ENCODE peak calls at places on chromosomes 11 and 22, in four cellular contexts. One of them, this sample, is unnamed.

GRCh38 chr11:2101171-2101675 is 38.0 kb downstream of the IGF2 start:
- DNase-seq in head of caudate nucleus: no peak
- DNase-seq in AG09309: no peak
- DNase-seq in HFF-Myc: no peak
- DNase-seq in this sample: no peak

GRCh38 chr11:80515097-80515496 is 1074.3 kb upstream of the TENM4 start:
- DNase-seq in HFF-Myc: no peak
- DNase-seq in head of caudate nucleus: no peak
- DNase-seq in AG09309: no peak
- DNase-seq in this sample: no peak

GRCh38 chr11:63573881-63574855 is 11.0 kb upstream of the PLAAT2 start:
- DNase-seq in HFF-Myc: no peak
- DNase-seq in head of caudate nucleus: no peak
- DNase-seq in AG09309: peak
- DNase-seq in this sample: peak

GRCh38 chr11:61928606-61929005 is 11.2 kb upstream of the RAB3IL1 start:
- DNase-seq in AG09309: no peak
- DNase-seq in head of caudate nucleus: no peak
- DNase-seq in HFF-Myc: no peak
- DNase-seq in this sample: no peak

GRCh38 chr11:100687032-100687629 is at the start of gene ARHGAP42:
- DNase-seq in head of caudate nucleus: peak
- DNase-seq in AG09309: no peak
- DNase-seq in HFF-Myc: no peak
- DNase-seq in this sample: peak

GRCh38 chr11:131815631-131816030 is 445.2 kb downstream of the NTM start:
- DNase-seq in head of caudate nucleus: no peak
- DNase-seq in AG09309: no peak
- DNase-seq in HFF-Myc: no peak
- DNase-seq in this sample: no peak

GRCh38 chr11:20609727-20610707 is 10.6 kb downstream of the SLC6A5 start:
- DNase-seq in HFF-Myc: peak
- DNase-seq in head of caudate nucleus: peak
- DNase-seq in AG09309: peak
- DNase-seq in this sample: peak

GRCh38 chr22:50146440-50147228 is 23.9 kb upstream of the PANX2 start:
- DNase-seq in HFF-Myc: no peak
- DNase-seq in AG09309: peak
- DNase-seq in head of caudate nucleus: no peak
- DNase-seq in this sample: peak

GRCh38 chr11:43285826-43286225 is 26.0 kb upstream of the API5 start:
- DNase-seq in head of caudate nucleus: no peak
- DNase-seq in AG09309: no peak
- DNase-seq in HFF-Myc: no peak
- DNase-seq in this sample: no peak

GRCh38 chr22:22219140-22219996 is 25.2 kb upstream of the VPREB1 start:
- DNase-seq in HFF-Myc: no peak
- DNase-seq in AG09309: no peak
- DNase-seq in head of caudate nucleus: no peak
- DNase-seq in this sample: no peak

GRCh38 chr22:43171607-43172006 is 15.3 kb downstream of the TTLL12 start:
- DNase-seq in AG09309: no peak
- DNase-seq in HFF-Myc: no peak
- DNase-seq in head of caudate nucleus: no peak
- DNase-seq in this sample: peak

GRCh38 chr11:96061094-96061493 is 137.2 kb upstream of the MTMR2 start:
- DNase-seq in AG09309: no peak
- DNase-seq in HFF-Myc: no peak
- DNase-seq in head of caudate nucleus: no peak
- DNase-seq in this sample: no peak

GRCh38 chr22:19271856-19272535 is 19.5 kb downstream of the CLTCL1 start:
- DNase-seq in HFF-Myc: no peak
- DNase-seq in AG09309: no peak
- DNase-seq in head of caudate nucleus: no peak
- DNase-seq in this sample: no peak

GRCh38 chr11:39732002-39732401 is 1727.5 kb downstream of the LRRC4C start:
- DNase-seq in HFF-Myc: no peak
- DNase-seq in AG09309: no peak
- DNase-seq in head of caudate nucleus: no peak
- DNase-seq in this sample: no peak

GRCh38 chr11:67576742-67577475 is 6.7 kb upstream of the GSTP1 start:
- DNase-seq in head of caudate nucleus: no peak
- DNase-seq in AG09309: no peak
- DNase-seq in HFF-Myc: no peak
- DNase-seq in this sample: no peak

GRCh38 chr11:126355926-126356897 is 726 bp downstream of the ST3GAL4 start:
- DNase-seq in AG09309: no peak
- DNase-seq in HFF-Myc: no peak
- DNase-seq in head of caudate nucleus: peak
- DNase-seq in this sample: no peak

GRCh38 chr11:40274017-40274416 is 1185.4 kb downstream of the LRRC4C start:
- DNase-seq in HFF-Myc: no peak
- DNase-seq in head of caudate nucleus: no peak
- DNase-seq in AG09309: no peak
- DNase-seq in this sample: no peak

GRCh38 chr11:35014352-35014751 is 97.9 kb downstream of the PDHX start:
- DNase-seq in AG09309: peak
- DNase-seq in head of caudate nucleus: no peak
- DNase-seq in HFF-Myc: peak
- DNase-seq in this sample: no peak

GRCh38 chr11:5288912-5289525 is 12.7 kb downstream of the OR51B4 start:
- DNase-seq in HFF-Myc: no peak
- DNase-seq in AG09309: no peak
- DNase-seq in head of caudate nucleus: no peak
- DNase-seq in this sample: no peak

GRCh38 chr11:115178705-115179104 is 325.5 kb downstream of the CADM1 start:
- DNase-seq in AG09309: no peak
- DNase-seq in head of caudate nucleus: no peak
- DNase-seq in HFF-Myc: no peak
- DNase-seq in this sample: no peak

GRCh38 chr11:130467116-130467990 is 18.9 kb downstream of the ADAMTS15 start:
- DNase-seq in AG09309: no peak
- DNase-seq in head of caudate nucleus: no peak
- DNase-seq in HFF-Myc: no peak
- DNase-seq in this sample: no peak

GRCh38 chr11:1206391-1207271 is 16.2 kb upstream of the MUC5B start:
- DNase-seq in AG09309: no peak
- DNase-seq in head of caudate nucleus: no peak
- DNase-seq in HFF-Myc: no peak
- DNase-seq in this sample: no peak